ENCODE peak calls at places on chromosome 12, in six cellular contexts. J is GM12891, E is spleen, H is transverse colon, R is IMR-90, Z is ovary. V is an unnamed sample.

GRCh38 chr12:19872745-19873144 is 433.5 kb downstream of the AEBP2 start:
- DNase-seq in J (no peak), E (no peak), H (no peak), R (no peak), Z (no peak), V (no peak)

GRCh38 chr12:442235-442884 is 17.4 kb upstream of the B4GALNT3 start:
- DNase-seq in J (no peak), E (no peak), H (peak), R (peak), Z (peak), V (no peak)

GRCh38 chr12:53324113-53324778 is 2.8 kb upstream of the AAAS start:
- DNase-seq in J (peak), E (peak), H (peak), R (no peak), Z (peak), V (no peak)

GRCh38 chr12:63206908-63207307 is 55.9 kb upstream of the AVPR1A start:
- DNase-seq in J (no peak), E (no peak), H (no peak), R (no peak), Z (no peak), V (no peak)

GRCh38 chr12:46886541-46887041 is 60.8 kb upstream of the SLC38A4 start:
- DNase-seq in J (no peak), E (no peak), H (no peak), R (peak), Z (no peak), V (no peak)

GRCh38 chr12:45379261-45379660 is 163.4 kb downstream of the ANO6 start:
- DNase-seq in J (no peak), E (no peak), H (no peak), R (peak), Z (no peak), V (no peak)

GRCh38 chr12:57694459-57695019 is 607 bp downstream of the OS9 start:
- DNase-seq in J (no peak), E (no peak), H (peak), R (no peak), Z (no peak), V (no peak)

GRCh38 chr12:121212875-121213274 is 2.9 kb downstream of the P2RX4 start:
- DNase-seq in J (no peak), E (no peak), H (no peak), R (no peak), Z (no peak), V (no peak)

GRCh38 chr12:105214141-105214540 is 21.8 kb downstream of the APPL2 start:
- DNase-seq in J (no peak), E (no peak), H (no peak), R (peak), Z (no peak), V (no peak)

GRCh38 chr12:19971396-19971802 is 396.9 kb upstream of the PDE3A start:
- DNase-seq in J (no peak), E (no peak), H (no peak), R (no peak), Z (no peak), V (no peak)

GRCh38 chr12:63124778-63125177 is 26.2 kb downstream of the AVPR1A start:
- DNase-seq in J (no peak), E (no peak), H (no peak), R (no peak), Z (no peak), V (no peak)

GRCh38 chr12:130161261-130162231 is 718 bp upstream of the FZD10 start:
- DNase-seq in J (no peak), E (no peak), H (peak), R (no peak), Z (peak), V (no peak)

GRCh38 chr12:80064269-80064668 is 35.1 kb upstream of the OTOGL start:
- DNase-seq in J (no peak), E (no peak), H (no peak), R (peak), Z (no peak), V (no peak)

GRCh38 chr12:76341436-76342030 is 6.7 kb downstream of the BBS10 start:
- DNase-seq in J (no peak), E (no peak), H (no peak), R (peak), Z (no peak), V (no peak)

GRCh38 chr12:47838286-47838931 is 18.7 kb upstream of the HDAC7 start:
- DNase-seq in J (no peak), E (no peak), H (no peak), R (peak), Z (no peak), V (no peak)

GRCh38 chr12:64318605-64319004 is 72.0 kb downstream of the C12orf56 start:
- DNase-seq in J (no peak), E (no peak), H (no peak), R (peak), Z (no peak), V (no peak)

GRCh38 chr12:68387338-68387737 is 55.2 kb upstream of the MDM1 start:
- DNase-seq in J (no peak), E (no peak), H (no peak), R (no peak), Z (no peak), V (no peak)
- TF ChIP-seq POLR2A in J (no peak), E (no peak), H (no peak), R (no peak), Z (no peak), V (no peak)

GRCh38 chr12:43840338-43840737 is 4.5 kb downstream of the TMEM117 start:
- DNase-seq in J (no peak), E (no peak), H (no peak), R (no peak), Z (no peak), V (no peak)

GRCh38 chr12:43832506-43833168 is 3.2 kb upstream of the TMEM117 start:
- DNase-seq in J (no peak), E (no peak), H (no peak), R (no peak), Z (no peak), V (no peak)

GRCh38 chr12:43835264-43835655 is 621 bp upstream of the TMEM117 start:
- DNase-seq in J (no peak), E (no peak), H (no peak), R (peak), Z (no peak), V (no peak)

GRCh38 chr12:43836455-43836989 is 641 bp downstream of the TMEM117 start:
- DNase-seq in J (no peak), E (no peak), H (no peak), R (peak), Z (no peak), V (no peak)

DNA sequence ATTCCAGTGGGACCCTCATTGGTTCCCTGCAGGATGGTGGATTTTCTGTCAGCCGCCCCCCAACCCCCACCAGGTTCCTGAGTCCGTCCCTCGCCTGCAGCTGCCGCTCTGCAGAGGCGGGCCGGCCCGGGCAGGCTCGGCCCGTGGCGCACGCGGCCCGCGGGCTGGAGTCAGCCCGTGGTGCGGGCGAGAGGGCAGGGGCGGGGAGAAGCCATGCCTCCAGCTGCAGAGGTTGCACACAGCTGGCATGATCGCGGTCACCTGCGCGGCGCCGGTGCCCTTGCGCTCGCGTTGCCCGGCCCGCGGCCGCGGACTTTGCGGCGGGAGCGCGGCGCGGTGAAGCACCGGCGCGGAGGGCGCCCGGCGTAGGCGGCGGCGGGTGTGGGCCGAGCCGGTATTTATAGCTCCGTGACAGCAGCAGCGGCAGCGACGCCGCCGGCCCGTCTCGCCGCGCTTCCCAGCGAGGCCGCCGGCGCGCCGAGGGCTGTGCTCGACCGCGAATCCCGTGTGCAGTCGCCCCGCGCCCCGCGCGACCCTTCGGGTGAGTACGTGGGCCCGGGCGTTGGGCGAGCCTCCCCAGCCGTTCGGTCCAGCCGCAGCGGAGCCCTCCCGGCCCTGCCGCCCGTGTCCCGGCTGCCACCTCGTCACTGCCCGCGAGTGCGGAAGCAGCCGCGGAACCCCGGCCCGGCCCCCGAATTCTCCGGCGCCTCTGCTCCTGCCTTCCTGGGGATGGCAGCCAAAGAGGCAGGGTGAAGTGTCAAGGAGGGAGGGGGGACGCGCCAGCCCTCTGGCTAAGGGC is at the start of gene TMEM117:
- DNase-seq in J (peak), E (peak), H (peak), R (peak), Z (peak), V (peak)
- TF ChIP-seq POLR2A in J (peak), E (no peak), H (peak), R (peak), Z (no peak), V (peak)

GRCh38 chr12:6943719-6944380 is at the start of the genes C12orf57 and RNU7-1:
- DNase-seq in J (peak), E (peak), H (peak), R (peak), Z (peak), V (no peak)
- TF ChIP-seq POLR2A in J (peak), E (peak), H (peak), R (peak), Z (peak), V (peak)

DNA sequence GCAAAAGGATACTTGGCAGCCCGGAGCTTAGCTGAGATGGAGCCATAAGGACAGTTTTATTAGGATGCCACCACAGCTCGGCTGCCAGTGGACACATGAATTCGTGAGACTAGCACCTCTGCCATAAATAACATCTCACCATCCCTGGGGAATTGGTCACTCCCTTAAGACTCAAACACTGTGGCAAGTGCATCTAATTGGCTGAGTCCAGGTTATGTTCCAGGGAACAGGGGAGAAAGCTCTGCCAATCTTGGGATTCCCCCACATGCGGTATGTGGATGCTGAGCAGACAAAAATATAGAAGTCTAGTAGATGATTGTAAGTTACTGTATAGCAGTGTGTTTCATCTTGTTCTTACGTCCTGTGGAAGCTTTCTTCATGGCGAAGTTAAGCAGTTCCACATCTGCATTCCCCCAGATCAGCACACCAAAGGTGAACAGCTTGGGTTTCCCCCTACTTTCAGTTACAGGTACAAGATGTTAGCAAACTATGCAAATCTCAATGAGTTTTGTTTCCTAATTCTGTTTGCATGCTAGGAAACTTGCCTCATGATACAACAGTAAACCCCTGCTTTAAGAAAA is 131.1 kb downstream of the ETV6 start:
- DNase-seq in J (no peak), E (no peak), H (no peak), R (no peak), Z (no peak), V (no peak)
- TF ChIP-seq POLR2A in J (peak), E (no peak), H (no peak), R (no peak), Z (no peak), V (peak)

DNA sequence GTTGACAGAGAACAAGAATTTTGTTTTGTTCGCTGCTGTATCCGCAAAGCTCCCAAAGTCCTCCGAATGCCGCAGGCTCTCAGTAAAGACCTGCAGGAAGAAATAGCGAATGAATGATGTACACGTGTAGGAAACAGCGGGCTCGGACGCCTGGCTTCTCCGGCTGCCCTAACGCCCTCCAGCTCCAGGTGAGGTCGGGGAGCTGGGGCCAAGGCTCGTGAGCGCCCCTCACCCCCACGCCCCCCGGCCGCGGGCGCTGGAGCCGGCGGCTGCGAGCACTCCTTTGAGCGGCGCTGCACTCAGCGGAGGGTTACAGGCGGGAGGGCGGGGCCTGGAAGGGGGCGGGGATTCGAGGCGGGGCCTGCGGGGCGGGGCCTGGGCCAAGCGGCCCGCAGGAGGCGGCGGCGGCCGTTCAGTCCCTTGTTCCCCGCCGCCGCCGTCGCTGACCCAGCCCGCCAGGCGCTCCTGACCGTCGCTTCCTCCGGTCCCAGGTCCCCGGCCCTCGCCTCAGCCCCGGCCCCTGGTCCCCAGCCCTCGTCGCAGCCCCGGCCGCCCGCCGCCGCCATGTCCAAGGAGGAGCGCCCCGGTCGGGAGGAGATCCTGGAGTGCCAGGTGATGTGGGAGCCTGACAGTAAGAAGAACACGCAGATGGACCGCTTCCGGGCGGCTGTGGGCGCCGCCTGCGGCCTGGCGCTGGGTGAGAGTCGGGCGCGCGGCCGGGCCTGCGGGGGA is at the start of gene AACS:
- DNase-seq in J (peak), E (peak), H (peak), R (peak), Z (peak), V (peak)
- TF ChIP-seq POLR2A in J (no peak), E (no peak), H (peak), R (peak), Z (no peak), V (peak)

GRCh38 chr12:56299308-56299852 is 750 bp downstream of the CS start:
- DNase-seq in J (no peak), E (no peak), H (peak), R (peak), Z (no peak), V (no peak)
- TF ChIP-seq POLR2A in J (no peak), E (no peak), H (no peak), R (no peak), Z (no peak), V (no peak)

GRCh38 chr12:12714276-12715001 is 2.7 kb upstream of the CDKN1B start:
- DNase-seq in J (no peak), E (peak), H (peak), R (peak), Z (no peak), V (no peak)
- TF ChIP-seq POLR2A in J (peak), E (peak), H (peak), R (no peak), Z (peak), V (no peak)